ENCODE peak calls at places on chromosomes 13 and 19, in nine cellular contexts. G is substantia nigra, U is stomach, O is iPS-NIHi11, D is HL-60, X is hypothalamus, W is AG09319, I is GOT3, R is foreskin fibroblast. Z is an unnamed sample.

GRCh38 chr13:65378484-65378883 is 1851.7 kb downstream of the PCDH9 start:
- DNase-seq in U (no peak), W (no peak), O (no peak), R (no peak), X (no peak), G (no peak), I (no peak), D (no peak), Z (no peak)

GRCh38 chr19:49553451-49554271 is 25.9 kb downstream of the RCN3 start:
- DNase-seq in O (no peak), D (no peak), I (no peak), W (no peak), G (no peak), R (peak), U (peak), X (no peak), Z (no peak)

GRCh38 chr19:49421039-49421877 is 2.0 kb downstream of the PTH2 start:
- DNase-seq in I (no peak), O (peak), R (peak), D (peak), X (peak), G (no peak), W (no peak), U (peak), Z (peak)

GRCh38 chr13:110126391-110126961 is 180.5 kb downstream of the COL4A1 start:
- DNase-seq in W (peak), X (peak), O (peak), G (no peak), D (no peak), I (peak), U (no peak), R (peak), Z (peak)

GRCh38 chr13:33328691-33329090 is 43.1 kb upstream of the STARD13 start:
- DNase-seq in W (no peak), R (peak), U (no peak), O (no peak), G (no peak), X (no peak), D (no peak), I (no peak), Z (no peak)

GRCh38 chr19:55700813-55701212 is 25.8 kb downstream of the EPN1 start:
- DNase-seq in D (no peak), R (no peak), X (no peak), U (no peak), O (no peak), G (no peak), W (no peak), I (no peak), Z (no peak)

GRCh38 chr19:39413903-39414608 is 1.6 kb downstream of the PLEKHG2 start:
- DNase-seq in R (peak), U (no peak), G (no peak), O (no peak), I (no peak), X (no peak), D (no peak), W (no peak), Z (no peak)

GRCh38 chr13:95896302-95896701 is 156.9 kb downstream of the UGGT2 start:
- DNase-seq in D (no peak), U (no peak), X (no peak), W (no peak), G (no peak), R (peak), I (no peak), O (no peak), Z (no peak)

GRCh38 chr13:102900193-102900608 is 54.4 kb downstream of the ERCC5 start:
- DNase-seq in O (no peak), I (no peak), U (no peak), D (no peak), R (no peak), G (no peak), X (no peak), W (no peak), Z (no peak)

GRCh38 chr13:86383561-86383960 is 584.3 kb upstream of the SLITRK6 start:
- DNase-seq in O (no peak), U (no peak), W (no peak), G (no peak), D (no peak), R (no peak), I (no peak), X (no peak), Z (no peak)

GRCh38 chr13:38685974-38686571 is 804 bp upstream of the FREM2 start:
- DNase-seq in R (peak), G (no peak), W (no peak), O (peak), X (peak), U (no peak), I (no peak), D (no peak), Z (peak)

Z was measured in frontal cortex.